ENCODE peak calls at places on chromosomes 12 and 14, in nine cellular contexts. K is RPMI7951; U is nucleus accumbens; R is naive thymus-derived CD4-positive, alpha-beta T cell; W is Peyer's patch; F is NCI-H187; H is T follicular helper cell; M is suprapubic skin; J is lower lobe of right lung. Z is an unnamed sample.

GRCh38 chr14:59195898-59196297 is 7.4 kb downstream of the DAAM1 start:
- DNase-seq in K (no peak), U (no peak), R (no peak), W (no peak), F (no peak), H (no peak), M (no peak), J (no peak), Z (no peak)

GRCh38 chr12:52692253-52692652 is 11.1 kb downstream of the KRT77 start:
- DNase-seq in K (peak), U (no peak), R (no peak), W (no peak), F (no peak), H (no peak), M (no peak), J (no peak), Z (no peak)

GRCh38 chr12:25949343-25949742 is 9.1 kb upstream of the RASSF8 start:
- DNase-seq in K (no peak), U (no peak), R (no peak), W (no peak), F (no peak), H (no peak), M (no peak), J (no peak), Z (no peak)

GRCh38 chr12:105820407-105821140 is 318.2 kb downstream of the NUAK1 start:
- DNase-seq in K (peak), U (no peak), R (no peak), W (no peak), F (no peak), H (no peak), M (no peak), J (no peak), Z (no peak)

GRCh38 chr12:26528943-26529342 is 304.1 kb downstream of the ITPR2 start:
- DNase-seq in K (no peak), U (no peak), R (no peak), W (no peak), F (no peak), H (no peak), M (no peak), J (no peak), Z (no peak)

GRCh38 chr14:55160989-55161388 is 30.4 kb downstream of the DLGAP5 start:
- DNase-seq in K (peak), U (no peak), R (peak), W (no peak), F (no peak), H (no peak), M (no peak), J (no peak), Z (no peak)

GRCh38 chr14:54814076-54814475 is 88.5 kb downstream of the GCH1 start:
- DNase-seq in K (peak), U (no peak), R (no peak), W (no peak), F (no peak), H (no peak), M (no peak), J (no peak), Z (no peak)

GRCh38 chr12:119412811-119413794 is 78.6 kb downstream of the CCDC60 start:
- DNase-seq in K (peak), U (peak), R (no peak), W (no peak), F (peak), H (no peak), M (no peak), J (no peak), Z (peak)

GRCh38 chr14:104975481-104976197 is 2.5 kb downstream of the AHNAK2 start:
- DNase-seq in K (no peak), U (no peak), R (no peak), W (no peak), F (no peak), H (no peak), M (peak), J (peak), Z (no peak)